ENCODE peak calls at places on chromosomes 13 and 19, in six cellular contexts. One of them, this sample, is unnamed.

GRCh38 chr13:57633141-57633949 is 1.8 kb downstream of the PCDH17 start:
- DNase-seq in A549: no peak
- DNase-seq in GM12878: no peak
- DNase-seq in IMR-90: no peak
- DNase-seq in HepG2: no peak
- DNase-seq in K562: no peak
- DNase-seq in this sample: peak

GRCh38 chr13:35796627-35797026 is 320.1 kb upstream of the MAB21L1 start:
- DNase-seq in HepG2: no peak
- DNase-seq in GM12878: no peak
- DNase-seq in A549: no peak
- DNase-seq in K562: no peak
- DNase-seq in IMR-90: no peak
- DNase-seq in this sample: no peak

GRCh38 chr13:26503826-26504594 is 53.5 kb upstream of the WASF3 start:
- DNase-seq in IMR-90: no peak
- DNase-seq in HepG2: no peak
- DNase-seq in A549: no peak
- DNase-seq in K562: no peak
- DNase-seq in GM12878: no peak
- DNase-seq in this sample: no peak

GRCh38 chr19:2578911-2579677 is 103.2 kb downstream of the GADD45B start:
- DNase-seq in GM12878: no peak
- DNase-seq in HepG2: peak
- DNase-seq in A549: peak
- DNase-seq in IMR-90: peak
- DNase-seq in K562: peak
- DNase-seq in this sample: peak

GRCh38 chr13:29472317-29472961 is 123.0 kb downstream of the SLC7A1 start:
- DNase-seq in GM12878: no peak
- DNase-seq in A549: peak
- DNase-seq in HepG2: peak
- DNase-seq in IMR-90: peak
- DNase-seq in K562: peak
- DNase-seq in this sample: peak

GRCh38 chr13:39364797-39365468 is 238.1 kb downstream of the LHFPL6 start:
- DNase-seq in A549: no peak
- DNase-seq in IMR-90: peak
- DNase-seq in HepG2: peak
- DNase-seq in GM12878: no peak
- DNase-seq in K562: no peak
- DNase-seq in this sample: no peak

GRCh38 chr19:5403968-5404640 is 51.1 kb upstream of the ZNRF4 start:
- DNase-seq in GM12878: no peak
- DNase-seq in K562: peak
- DNase-seq in IMR-90: peak
- DNase-seq in HepG2: peak
- DNase-seq in A549: peak
- DNase-seq in this sample: no peak

GRCh38 chr13:73938375-73939070 is 195.7 kb downstream of the KLF12 start:
- DNase-seq in A549: peak
- DNase-seq in K562: no peak
- DNase-seq in GM12878: no peak
- DNase-seq in IMR-90: peak
- DNase-seq in HepG2: no peak
- DNase-seq in this sample: no peak

GRCh38 chr13:99351772-99352171 is 44.6 kb upstream of the GPR183 start:
- DNase-seq in A549: no peak
- DNase-seq in IMR-90: no peak
- DNase-seq in K562: no peak
- DNase-seq in GM12878: no peak
- DNase-seq in HepG2: no peak
- DNase-seq in this sample: no peak

GRCh38 chr13:103539265-103539664 is 473.0 kb upstream of the SLC10A2 start:
- DNase-seq in A549: no peak
- DNase-seq in K562: no peak
- DNase-seq in IMR-90: no peak
- DNase-seq in GM12878: no peak
- DNase-seq in HepG2: no peak
- DNase-seq in this sample: peak

GRCh38 chr13:28329395-28330158 is 165.4 kb downstream of the FLT1 start:
- DNase-seq in HepG2: no peak
- DNase-seq in A549: no peak
- DNase-seq in GM12878: no peak
- DNase-seq in IMR-90: peak
- DNase-seq in K562: no peak
- DNase-seq in this sample: no peak

GRCh38 chr19:34579281-34580054 is 97.5 kb downstream of the SCGB2B2 start:
- DNase-seq in K562: no peak
- DNase-seq in HepG2: no peak
- DNase-seq in A549: no peak
- DNase-seq in GM12878: no peak
- DNase-seq in IMR-90: no peak
- DNase-seq in this sample: no peak

GRCh38 chr19:19443902-19444693 is 38.6 kb downstream of the GATAD2A start:
- DNase-seq in GM12878: no peak
- DNase-seq in IMR-90: no peak
- DNase-seq in HepG2: no peak
- DNase-seq in K562: no peak
- DNase-seq in A549: no peak
- DNase-seq in this sample: no peak

GRCh38 chr13:30725331-30726085 is 9.8 kb upstream of the ALOX5AP start:
- DNase-seq in IMR-90: peak
- DNase-seq in A549: no peak
- DNase-seq in HepG2: no peak
- DNase-seq in K562: no peak
- DNase-seq in GM12878: no peak
- DNase-seq in this sample: no peak

GRCh38 chr13:61410266-61410665 is 5.4 kb downstream of the PCDH20 start:
- DNase-seq in K562: no peak
- DNase-seq in IMR-90: no peak
- DNase-seq in HepG2: no peak
- DNase-seq in GM12878: no peak
- DNase-seq in A549: no peak
- DNase-seq in this sample: no peak

GRCh38 chr19:35143231-35143715 is at the start of gene FXYD7:
- DNase-seq in K562: no peak
- DNase-seq in A549: no peak
- DNase-seq in HepG2: no peak
- DNase-seq in GM12878: no peak
- DNase-seq in IMR-90: no peak
- DNase-seq in this sample: peak

GRCh38 chr19:41932259-41933130 is 4.2 kb upstream of the ERFL start:
- DNase-seq in K562: no peak
- DNase-seq in HepG2: no peak
- DNase-seq in A549: no peak
- DNase-seq in GM12878: no peak
- DNase-seq in IMR-90: no peak
- DNase-seq in this sample: peak

GRCh38 chr13:67642638-67643037 is 412.5 kb upstream of the PCDH9 start:
- DNase-seq in GM12878: no peak
- DNase-seq in HepG2: no peak
- DNase-seq in K562: no peak
- DNase-seq in IMR-90: no peak
- DNase-seq in A549: no peak
- DNase-seq in this sample: no peak

GRCh38 chr13:99496322-99497142 is 4.7 kb upstream of the TM9SF2 start:
- DNase-seq in K562: no peak
- DNase-seq in IMR-90: peak
- DNase-seq in A549: peak
- DNase-seq in HepG2: peak
- DNase-seq in GM12878: peak
- DNase-seq in this sample: no peak

GRCh38 chr19:7382694-7383093 is 34.0 kb downstream of the ARHGEF18 start:
- DNase-seq in HepG2: no peak
- DNase-seq in A549: no peak
- DNase-seq in GM12878: no peak
- DNase-seq in IMR-90: no peak
- DNase-seq in K562: no peak
- DNase-seq in this sample: no peak

GRCh38 chr13:105452895-105453294 is 1082.6 kb downstream of the EFNB2 start:
- DNase-seq in K562: no peak
- DNase-seq in GM12878: no peak
- DNase-seq in IMR-90: no peak
- DNase-seq in A549: peak
- DNase-seq in HepG2: no peak
- DNase-seq in this sample: no peak

GRCh38 chr13:46057251-46058015 is 4.9 kb upstream of the ZC3H13 start:
- DNase-seq in IMR-90: peak
- DNase-seq in GM12878: no peak
- DNase-seq in A549: no peak
- DNase-seq in HepG2: no peak
- DNase-seq in K562: no peak
- DNase-seq in this sample: no peak

GRCh38 chr13:27673911-27674310 is 52.2 kb downstream of the POLR1D start:
- DNase-seq in GM12878: no peak
- DNase-seq in IMR-90: no peak
- DNase-seq in HepG2: no peak
- DNase-seq in A549: no peak
- DNase-seq in K562: no peak
- DNase-seq in this sample: no peak

GRCh38 chr19:11138659-11139526 is 16.7 kb downstream of the SPC24 start:
- DNase-seq in A549: peak
- DNase-seq in GM12878: no peak
- DNase-seq in K562: peak
- DNase-seq in HepG2: peak
- DNase-seq in IMR-90: peak
- DNase-seq in this sample: peak

GRCh38 chr19:31232220-31232619 is 117.0 kb downstream of the TSHZ3 start:
- DNase-seq in GM12878: no peak
- DNase-seq in K562: no peak
- DNase-seq in IMR-90: peak
- DNase-seq in HepG2: no peak
- DNase-seq in A549: no peak
- DNase-seq in this sample: no peak

GRCh38 chr19:45151821-45152503 is 8.8 kb downstream of the NKPD1 start:
- DNase-seq in GM12878: no peak
- DNase-seq in HepG2: no peak
- DNase-seq in IMR-90: no peak
- DNase-seq in K562: no peak
- DNase-seq in A549: no peak
- DNase-seq in this sample: no peak

GRCh38 chr13:104014803-104015645 is 948.8 kb upstream of the SLC10A2 start:
- DNase-seq in IMR-90: peak
- DNase-seq in K562: no peak
- DNase-seq in GM12878: no peak
- DNase-seq in HepG2: no peak
- DNase-seq in A549: no peak
- DNase-seq in this sample: no peak

DNA sequence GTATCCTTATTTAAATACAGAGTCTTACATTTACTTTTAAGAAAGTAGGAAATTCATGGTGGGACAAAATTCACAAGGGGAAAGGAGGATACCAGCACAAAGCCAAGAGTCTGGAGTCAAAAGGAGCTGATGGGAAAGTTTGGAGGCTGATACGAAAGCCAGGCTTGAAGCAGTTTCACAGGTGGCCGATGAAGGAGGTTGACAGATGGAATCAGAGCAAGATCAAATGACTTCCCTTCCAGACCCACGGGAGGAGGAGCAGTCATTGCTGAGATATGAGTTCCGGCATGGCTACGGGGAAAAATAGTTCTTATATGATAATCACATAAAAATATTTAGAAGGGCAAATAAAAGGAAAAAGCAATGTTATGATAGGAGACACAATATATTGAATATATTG is 65.0 kb downstream of the DGKH start:
- DNase-seq in HepG2: no peak
- DNase-seq in K562: no peak
- DNase-seq in GM12878: no peak
- DNase-seq in IMR-90: no peak
- DNase-seq in A549: no peak
- DNase-seq in this sample: no peak
- TF ChIP-seq SMC3 in HepG2: no peak
- TF ChIP-seq SMC3 in K562: no peak
- TF ChIP-seq SMC3 in GM12878: no peak
- TF ChIP-seq SMC3 in IMR-90: no peak
- TF ChIP-seq SMC3 in A549: no peak
- TF ChIP-seq SMC3 in this sample: no peak

GRCh38 chr19:13986348-13986904 is 19.7 kb downstream of the RFX1 start:
- DNase-seq in A549: no peak
- DNase-seq in GM12878: peak
- DNase-seq in K562: no peak
- DNase-seq in IMR-90: peak
- DNase-seq in HepG2: no peak
- DNase-seq in this sample: peak
- H3K4me3 ChIP-seq in A549: no peak
- H3K4me3 ChIP-seq in GM12878: peak
- H3K4me3 ChIP-seq in K562: no peak
- H3K4me3 ChIP-seq in IMR-90: no peak
- H3K4me3 ChIP-seq in HepG2: no peak
- H3K4me3 ChIP-seq in this sample: no peak

GRCh38 chr13:79989251-79989661 is 351.7 kb downstream of the SPRY2 start:
- DNase-seq in A549: peak
- DNase-seq in K562: no peak
- DNase-seq in GM12878: no peak
- DNase-seq in HepG2: no peak
- DNase-seq in IMR-90: peak
- DNase-seq in this sample: no peak
- TF ChIP-seq SMC3 in A549: no peak
- TF ChIP-seq SMC3 in K562: no peak
- TF ChIP-seq SMC3 in GM12878: no peak
- TF ChIP-seq SMC3 in HepG2: no peak
- TF ChIP-seq SMC3 in IMR-90: no peak
- TF ChIP-seq SMC3 in this sample: no peak

GRCh38 chr19:47610902-47611301 is 2.0 kb downstream of the BICRA start:
- DNase-seq in HepG2: no peak
- DNase-seq in IMR-90: no peak
- DNase-seq in A549: peak
- DNase-seq in GM12878: no peak
- DNase-seq in K562: no peak
- DNase-seq in this sample: no peak

GRCh38 chr19:47609885-47610545 is 1.1 kb downstream of the BICRA start:
- DNase-seq in IMR-90: peak
- DNase-seq in A549: peak
- DNase-seq in GM12878: no peak
- DNase-seq in K562: peak
- DNase-seq in HepG2: peak
- DNase-seq in this sample: peak

GRCh38 chr19:47608074-47608907 is 643 bp upstream of the BICRA start:
- DNase-seq in K562: peak
- DNase-seq in A549: peak
- DNase-seq in IMR-90: peak
- DNase-seq in GM12878: peak
- DNase-seq in HepG2: peak
- DNase-seq in this sample: peak

GRCh38 chr19:47608908-47609879 is at the start of gene BICRA:
- DNase-seq in A549: peak
- DNase-seq in HepG2: peak
- DNase-seq in K562: peak
- DNase-seq in GM12878: no peak
- DNase-seq in IMR-90: peak
- DNase-seq in this sample: peak

DNA sequence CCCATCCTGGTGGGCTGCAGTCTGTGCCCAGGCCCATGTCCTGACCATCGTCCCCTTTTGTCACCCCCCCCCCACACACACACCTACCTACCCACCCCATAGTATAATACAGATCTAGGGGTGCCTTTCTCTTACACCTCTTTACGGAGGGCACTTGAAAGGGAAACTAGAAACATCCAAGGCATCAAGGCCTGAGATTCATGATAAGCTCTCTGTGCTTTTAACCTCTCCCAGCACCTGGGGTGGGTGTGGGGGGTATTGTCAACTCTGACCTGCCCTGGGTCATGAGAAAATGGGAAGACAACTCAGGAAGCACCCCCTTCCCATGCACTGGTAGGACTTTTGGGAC is 1.6 kb downstream of the BICRA start:
- DNase-seq in A549: no peak
- DNase-seq in GM12878: no peak
- DNase-seq in HepG2: no peak
- DNase-seq in IMR-90: no peak
- DNase-seq in K562: no peak
- DNase-seq in this sample: no peak
- H3K4me3 ChIP-seq in A549: peak
- H3K4me3 ChIP-seq in GM12878: peak
- H3K4me3 ChIP-seq in HepG2: peak
- H3K4me3 ChIP-seq in IMR-90: peak
- H3K4me3 ChIP-seq in K562: peak
- H3K4me3 ChIP-seq in this sample: peak